ENCODE peak calls at places on chromosomes 6 and 20, in five cellular contexts. X is stimulated activated CD4-positive, alpha-beta T cell treated with anti-CD3 and anti-CD28 coated beads, Interleukin-1b, Interleukin-23, amount 100 ng/mL, for 48 hours; D is SHP77; S is neural crest cell; G is sciatic nerve. I is an unnamed sample.

GRCh38 chr20:62622178-62622876 is 20.0 kb upstream of the SLCO4A1 start:
- DNase-seq in X (no peak), G (no peak), S (no peak), D (no peak), I (no peak)

GRCh38 chr20:58645277-58645968 is 5.7 kb upstream of the STX16 start:
- DNase-seq in D (no peak), G (peak; percentile 32), X (no peak), S (no peak), I (no peak)

GRCh38 chr6:152273638-152274037 is 363.5 kb downstream of the SYNE1 start:
- DNase-seq in D (no peak), S (no peak), X (no peak), G (no peak), I (no peak)

GRCh38 chr20:6838181-6838826 is 70.8 kb downstream of the BMP2 start:
- DNase-seq in G (no peak), X (no peak), D (no peak), S (no peak), I (no peak)

GRCh38 chr20:50108571-50109235 is 4.2 kb downstream of the UBE2V1 start:
- DNase-seq in G (no peak), X (no peak), S (no peak), D (no peak), I (no peak)

GRCh38 chr6:150418825-150419594 is 50.2 kb downstream of the IYD start:
- DNase-seq in G (peak; percentile 85), D (peak; percentile 42), S (peak; percentile 72), X (peak; percentile 30), I (peak; percentile 41)

GRCh38 chr6:149419696-149420404 is 19.8 kb downstream of the SUMO4 start:
- DNase-seq in S (no peak), G (no peak), X (no peak), D (no peak), I (no peak)

GRCh38 chr20:54654460-54654859 is 179.1 kb downstream of the DOK5 start:
- DNase-seq in S (no peak), D (no peak), X (no peak), G (no peak), I (no peak)

GRCh38 chr20:10679269-10679668 is 5.5 kb upstream of the JAG1 start:
- DNase-seq in D (no peak), X (no peak), G (no peak), S (no peak), I (no peak)

GRCh38 chr6:43758617-43759050 is 11.4 kb upstream of the VEGFA start:
- DNase-seq in D (peak; percentile 32), X (peak; percentile 18), S (peak; percentile 38), G (no peak), I (peak; percentile 7)

GRCh38 chr20:7627734-7628663 is 312.3 kb downstream of the HAO1 start:
- DNase-seq in G (no peak), S (no peak), X (no peak), D (no peak), I (no peak)

GRCh38 chr6:19465240-19465639 is 371.9 kb upstream of the ID4 start:
- DNase-seq in D (peak; percentile 29), S (no peak), G (no peak), X (no peak), I (no peak)

GRCh38 chr6:158539363-158539762 is 20.5 kb upstream of the TMEM181 start:
- DNase-seq in G (no peak), S (no peak), D (no peak), X (no peak), I (no peak)

GRCh38 chr6:11231564-11232176 is 798 bp downstream of the NEDD9 start:
- DNase-seq in X (no peak), D (no peak), S (no peak), G (no peak), I (no peak)

GRCh38 chr20:63073738-63074065 is 66.9 kb upstream of the BHLHE23 start:
- DNase-seq in D (no peak), S (no peak), G (peak; percentile 9), X (no peak), I (no peak)

GRCh38 chr6:143745160-143746133 is 67.7 kb downstream of the PHACTR2 start:
- DNase-seq in X (no peak), D (peak; percentile 52), G (no peak), S (no peak), I (no peak)

GRCh38 chr6:36124881-36125280 is 5.4 kb upstream of the MAPK13 start:
- DNase-seq in S (no peak), X (no peak), G (no peak), D (no peak), I (no peak)

GRCh38 chr6:38316099-38316868 is 323.4 kb downstream of the BTBD9 start:
- DNase-seq in S (no peak), D (no peak), X (no peak), G (no peak), I (no peak)

GRCh38 chr20:5056801-5057599 is 55.7 kb upstream of the SLC23A2 start:
- DNase-seq in X (peak; percentile 71), D (no peak), G (peak; percentile 77), S (peak; percentile 57), I (peak; percentile 91)

GRCh38 chr6:124999105-124999764 is 37.0 kb downstream of the RNF217 start:
- DNase-seq in D (no peak), S (no peak), X (no peak), G (no peak), I (no peak)

GRCh38 chr6:144094731-144095133 is 641 bp downstream of the SF3B5 start:
- DNase-seq in X (no peak), G (no peak), S (no peak), D (no peak), I (no peak)

GRCh38 chr6:41546475-41546865 is 289 bp downstream of the FOXP4 start:
- DNase-seq in G (no peak), S (no peak), X (peak; percentile 31), D (no peak), I (no peak)

GRCh38 chr6:115634899-115635298 is 425.8 kb downstream of the FRK start:
- DNase-seq in D (no peak), S (no peak), X (no peak), G (no peak), I (no peak)

GRCh38 chr20:10802201-10802600 is 128.4 kb upstream of the JAG1 start:
- DNase-seq in G (no peak), D (no peak), S (no peak), X (no peak), I (no peak)

GRCh38 chr6:70110128-70111022 is 192.5 kb downstream of the COL9A1 start:
- DNase-seq in D (no peak), S (no peak), X (no peak), G (no peak), I (no peak)

GRCh38 chr6:149127212-149127611 is 190.3 kb upstream of the TAB2 start:
- DNase-seq in X (no peak), S (no peak), G (no peak), D (no peak), I (no peak)

GRCh38 chr20:62772994-62773858 is 23.0 kb upstream of the MRGBP start:
- DNase-seq in X (no peak), D (no peak), G (no peak), S (no peak), I (no peak)

GRCh38 chr6:12760911-12761310 is 44.3 kb downstream of the PHACTR1 start:
- DNase-seq in D (no peak), G (no peak), S (no peak), X (no peak), I (no peak)

GRCh38 chr6:39214120-39214813 is 15.0 kb downstream of the KCNK5 start:
- DNase-seq in S (no peak), G (no peak), D (no peak), X (no peak), I (no peak)

GRCh38 chr6:133610974-133611373 is 277.9 kb upstream of the TCF21 start:
- DNase-seq in D (no peak), X (no peak), G (no peak), S (no peak), I (no peak)

GRCh38 chr6:55304747-55305146 is 22.5 kb upstream of the GFRAL start:
- DNase-seq in X (no peak), S (no peak), D (no peak), G (no peak), I (no peak)

I was measured in HL-60.